ENCODE peak calls at places on chromosomes 16 and 17, in eight cellular contexts. One of them, this sample, is unnamed.

GRCh38 chr17:56230660-56231059 is 77.4 kb downstream of the ANKFN1 start:
- DNase-seq in astrocyte of the spinal cord: peak; percentile 32
- DNase-seq in pancreas: no peak
- DNase-seq in cardiac fibroblast: peak; percentile 7
- DNase-seq in fibroblast of the aortic adventitia: peak; percentile 91
- DNase-seq in left ventricle myocardium inferior: no peak
- DNase-seq in fibroblast of villous mesenchyme: peak; percentile 5
- DNase-seq in prostate gland: no peak
- DNase-seq in this sample: peak; percentile 83

GRCh38 chr17:75654176-75654575 is 12.8 kb downstream of the RECQL5 start:
- DNase-seq in astrocyte of the spinal cord: no peak
- DNase-seq in pancreas: no peak
- DNase-seq in cardiac fibroblast: peak; percentile 9
- DNase-seq in fibroblast of the aortic adventitia: no peak
- DNase-seq in left ventricle myocardium inferior: no peak
- DNase-seq in fibroblast of villous mesenchyme: peak; percentile 6
- DNase-seq in prostate gland: no peak
- DNase-seq in this sample: no peak

GRCh38 chr16:55912022-55912421 is 36.8 kb upstream of the CES5A start:
- DNase-seq in astrocyte of the spinal cord: no peak
- DNase-seq in pancreas: no peak
- DNase-seq in cardiac fibroblast: no peak
- DNase-seq in fibroblast of the aortic adventitia: no peak
- DNase-seq in left ventricle myocardium inferior: peak; percentile 60
- DNase-seq in fibroblast of villous mesenchyme: no peak
- DNase-seq in prostate gland: no peak
- DNase-seq in this sample: no peak

GRCh38 chr16:17404903-17405691 is 65.7 kb downstream of the XYLT1 start:
- DNase-seq in astrocyte of the spinal cord: peak; percentile 91
- DNase-seq in pancreas: peak; percentile 38
- DNase-seq in cardiac fibroblast: peak; percentile 76
- DNase-seq in fibroblast of the aortic adventitia: peak; percentile 94
- DNase-seq in left ventricle myocardium inferior: peak; percentile 61
- DNase-seq in fibroblast of villous mesenchyme: peak; percentile 75
- DNase-seq in prostate gland: no peak
- DNase-seq in this sample: peak; percentile 96

GRCh38 chr16:23729503-23730424 is 16.7 kb upstream of the ERN2 start:
- DNase-seq in astrocyte of the spinal cord: peak; percentile 17
- DNase-seq in pancreas: no peak
- DNase-seq in cardiac fibroblast: peak; percentile 56
- DNase-seq in fibroblast of the aortic adventitia: peak; percentile 56
- DNase-seq in left ventricle myocardium inferior: no peak
- DNase-seq in fibroblast of villous mesenchyme: peak; percentile 47
- DNase-seq in prostate gland: no peak
- DNase-seq in this sample: peak; percentile 36

GRCh38 chr16:79509221-79509631 is 91.3 kb downstream of the MAF start:
- DNase-seq in astrocyte of the spinal cord: no peak
- DNase-seq in pancreas: peak; percentile 18
- DNase-seq in cardiac fibroblast: no peak
- DNase-seq in fibroblast of the aortic adventitia: no peak
- DNase-seq in left ventricle myocardium inferior: peak; percentile 30
- DNase-seq in fibroblast of villous mesenchyme: no peak
- DNase-seq in prostate gland: peak; percentile 87
- DNase-seq in this sample: no peak

GRCh38 chr17:40168262-40168832 is 8.9 kb upstream of the RAPGEFL1 start:
- DNase-seq in astrocyte of the spinal cord: peak; percentile 65
- DNase-seq in pancreas: no peak
- DNase-seq in cardiac fibroblast: peak; percentile 83
- DNase-seq in fibroblast of the aortic adventitia: peak; percentile 85
- DNase-seq in left ventricle myocardium inferior: no peak
- DNase-seq in fibroblast of villous mesenchyme: peak; percentile 67
- DNase-seq in prostate gland: peak; percentile 36
- DNase-seq in this sample: peak; percentile 81

GRCh38 chr17:71022758-71023157 is 853.4 kb downstream of the KCNJ2 start:
- DNase-seq in astrocyte of the spinal cord: no peak
- DNase-seq in pancreas: no peak
- DNase-seq in cardiac fibroblast: no peak
- DNase-seq in fibroblast of the aortic adventitia: no peak
- DNase-seq in left ventricle myocardium inferior: no peak
- DNase-seq in fibroblast of villous mesenchyme: no peak
- DNase-seq in prostate gland: no peak
- DNase-seq in this sample: no peak

GRCh38 chr16:6684076-6684673 is 648.5 kb upstream of the RBFOX1 start:
- DNase-seq in astrocyte of the spinal cord: no peak
- DNase-seq in pancreas: no peak
- DNase-seq in cardiac fibroblast: peak; percentile 24
- DNase-seq in fibroblast of the aortic adventitia: no peak
- DNase-seq in left ventricle myocardium inferior: no peak
- DNase-seq in fibroblast of villous mesenchyme: peak; percentile 9
- DNase-seq in prostate gland: peak; percentile 10
- DNase-seq in this sample: no peak

GRCh38 chr17:79931517-79932309 is 92.5 kb upstream of the CBX4 start:
- DNase-seq in astrocyte of the spinal cord: no peak
- DNase-seq in pancreas: no peak
- DNase-seq in cardiac fibroblast: peak; percentile 63
- DNase-seq in fibroblast of the aortic adventitia: peak; percentile 58
- DNase-seq in left ventricle myocardium inferior: no peak
- DNase-seq in fibroblast of villous mesenchyme: no peak
- DNase-seq in prostate gland: no peak
- DNase-seq in this sample: no peak

GRCh38 chr16:1300664-1301476 is 8.6 kb upstream of the UBE2I start:
- DNase-seq in astrocyte of the spinal cord: peak; percentile 10
- DNase-seq in pancreas: peak; percentile 58
- DNase-seq in cardiac fibroblast: peak; percentile 50
- DNase-seq in fibroblast of the aortic adventitia: peak; percentile 32
- DNase-seq in left ventricle myocardium inferior: peak; percentile 66
- DNase-seq in fibroblast of villous mesenchyme: peak; percentile 38
- DNase-seq in prostate gland: peak; percentile 48
- DNase-seq in this sample: peak; percentile 34

GRCh38 chr17:35291802-35292201 is 48.9 kb downstream of the SLFN5 start:
- DNase-seq in astrocyte of the spinal cord: peak; percentile 16
- DNase-seq in pancreas: no peak
- DNase-seq in cardiac fibroblast: peak; percentile 92
- DNase-seq in fibroblast of the aortic adventitia: peak; percentile 67
- DNase-seq in left ventricle myocardium inferior: no peak
- DNase-seq in fibroblast of villous mesenchyme: peak; percentile 48
- DNase-seq in prostate gland: no peak
- DNase-seq in this sample: peak; percentile 87

GRCh38 chr17:2710804-2711607 is 558 bp downstream of the CLUH start:
- DNase-seq in astrocyte of the spinal cord: no peak
- DNase-seq in pancreas: peak; percentile 54
- DNase-seq in cardiac fibroblast: peak; percentile 19
- DNase-seq in fibroblast of the aortic adventitia: no peak
- DNase-seq in left ventricle myocardium inferior: no peak
- DNase-seq in fibroblast of villous mesenchyme: peak; percentile 33
- DNase-seq in prostate gland: no peak
- DNase-seq in this sample: no peak

GRCh38 chr16:81189100-81189664 is 49.3 kb upstream of the BCO1 start:
- DNase-seq in astrocyte of the spinal cord: no peak
- DNase-seq in pancreas: no peak
- DNase-seq in cardiac fibroblast: peak; percentile 45
- DNase-seq in fibroblast of the aortic adventitia: peak; percentile 96
- DNase-seq in left ventricle myocardium inferior: peak; percentile 85
- DNase-seq in fibroblast of villous mesenchyme: peak; percentile 89
- DNase-seq in prostate gland: no peak
- DNase-seq in this sample: peak; percentile 56

GRCh38 chr16:50306287-50306686 is 39.9 kb downstream of the ADCY7 start:
- DNase-seq in astrocyte of the spinal cord: no peak
- DNase-seq in pancreas: peak; percentile 8
- DNase-seq in cardiac fibroblast: no peak
- DNase-seq in fibroblast of the aortic adventitia: no peak
- DNase-seq in left ventricle myocardium inferior: no peak
- DNase-seq in fibroblast of villous mesenchyme: no peak
- DNase-seq in prostate gland: no peak
- DNase-seq in this sample: no peak

GRCh38 chr17:35786941-35787432 is 8.5 kb downstream of the MMP28 start:
- DNase-seq in astrocyte of the spinal cord: no peak
- DNase-seq in pancreas: no peak
- DNase-seq in cardiac fibroblast: peak; percentile 29
- DNase-seq in fibroblast of the aortic adventitia: no peak
- DNase-seq in left ventricle myocardium inferior: no peak
- DNase-seq in fibroblast of villous mesenchyme: peak; percentile 98
- DNase-seq in prostate gland: no peak
- DNase-seq in this sample: no peak

GRCh38 chr17:39197380-39198185 is at the start of gene CACNB1:
- DNase-seq in astrocyte of the spinal cord: peak; percentile 75
- DNase-seq in pancreas: peak; percentile 77
- DNase-seq in cardiac fibroblast: peak; percentile 73
- DNase-seq in fibroblast of the aortic adventitia: peak; percentile 62
- DNase-seq in left ventricle myocardium inferior: peak; percentile 82
- DNase-seq in fibroblast of villous mesenchyme: peak; percentile 76
- DNase-seq in prostate gland: peak; percentile 56
- DNase-seq in this sample: peak; percentile 69

GRCh38 chr16:78962457-78962929 is 638.0 kb downstream of the MAF start:
- DNase-seq in astrocyte of the spinal cord: no peak
- DNase-seq in pancreas: no peak
- DNase-seq in cardiac fibroblast: no peak
- DNase-seq in fibroblast of the aortic adventitia: no peak
- DNase-seq in left ventricle myocardium inferior: no peak
- DNase-seq in fibroblast of villous mesenchyme: no peak
- DNase-seq in prostate gland: no peak
- DNase-seq in this sample: no peak

GRCh38 chr17:45896803-45897693 is 2.7 kb downstream of the MAPT start:
- DNase-seq in astrocyte of the spinal cord: peak; percentile 0
- DNase-seq in pancreas: no peak
- DNase-seq in cardiac fibroblast: peak; percentile 17
- DNase-seq in fibroblast of the aortic adventitia: no peak
- DNase-seq in left ventricle myocardium inferior: no peak
- DNase-seq in fibroblast of villous mesenchyme: no peak
- DNase-seq in prostate gland: no peak
- DNase-seq in this sample: no peak

GRCh38 chr16:14308357-14308723 is 237.2 kb downstream of the MRTFB start:
- DNase-seq in astrocyte of the spinal cord: no peak
- DNase-seq in pancreas: no peak
- DNase-seq in cardiac fibroblast: no peak
- DNase-seq in fibroblast of the aortic adventitia: no peak
- DNase-seq in left ventricle myocardium inferior: no peak
- DNase-seq in fibroblast of villous mesenchyme: no peak
- DNase-seq in prostate gland: no peak
- DNase-seq in this sample: no peak

GRCh38 chr16:3797473-3797872 is 80.1 kb upstream of the TRAP1 start:
- DNase-seq in astrocyte of the spinal cord: no peak
- DNase-seq in pancreas: no peak
- DNase-seq in cardiac fibroblast: no peak
- DNase-seq in fibroblast of the aortic adventitia: no peak
- DNase-seq in left ventricle myocardium inferior: no peak
- DNase-seq in fibroblast of villous mesenchyme: no peak
- DNase-seq in prostate gland: no peak
- DNase-seq in this sample: no peak
- H3K4me3 ChIP-seq in astrocyte of the spinal cord: no peak overlapping the region
- H3K4me3 ChIP-seq in pancreas: no peak overlapping the region
- H3K4me3 ChIP-seq in cardiac fibroblast: no peak overlapping the region
- H3K4me3 ChIP-seq in fibroblast of the aortic adventitia: no peak overlapping the region
- H3K4me3 ChIP-seq in left ventricle myocardium inferior: no peak overlapping the region
- H3K4me3 ChIP-seq in fibroblast of villous mesenchyme: no peak overlapping the region
- H3K4me3 ChIP-seq in prostate gland: no peak overlapping the region
- H3K4me3 ChIP-seq in this sample: no peak overlapping the region

DNA sequence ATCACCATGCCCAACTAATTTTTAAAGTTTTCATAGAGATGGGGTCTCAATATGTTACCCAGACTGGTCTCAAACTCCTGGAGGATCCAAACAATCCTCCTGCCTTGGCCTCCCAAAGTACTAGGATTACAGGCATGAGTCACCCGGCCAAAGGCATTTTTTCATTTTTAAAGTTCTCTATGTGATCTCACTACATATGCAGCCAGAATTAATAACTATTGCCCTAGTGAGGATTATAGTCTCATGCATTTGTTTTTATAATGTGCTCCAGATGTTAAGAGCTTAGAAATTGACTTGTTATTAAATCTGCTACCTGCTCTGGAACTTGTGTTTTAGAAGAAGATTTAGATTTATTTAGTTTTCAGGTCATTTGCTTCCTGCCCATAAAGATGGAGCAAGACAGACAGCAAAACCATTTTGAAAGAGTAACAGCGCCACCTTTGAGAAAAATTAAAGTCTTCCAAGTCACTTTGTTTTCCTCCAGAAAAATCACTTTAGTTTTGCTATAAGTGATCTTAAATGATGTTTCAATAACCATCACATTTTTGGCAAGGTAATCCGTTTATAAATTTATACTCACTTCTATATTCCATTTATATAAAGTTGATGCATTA is 79.5 kb downstream of the CA4 start:
- DNase-seq in astrocyte of the spinal cord: peak; percentile 9
- DNase-seq in pancreas: no peak
- DNase-seq in cardiac fibroblast: peak; percentile 29
- DNase-seq in fibroblast of the aortic adventitia: peak; percentile 14
- DNase-seq in left ventricle myocardium inferior: no peak
- DNase-seq in fibroblast of villous mesenchyme: peak; percentile 17
- DNase-seq in prostate gland: no peak
- DNase-seq in this sample: peak; percentile 44
- TF ChIP-seq CTCF in astrocyte of the spinal cord: no peak
- TF ChIP-seq CTCF in pancreas: no peak
- TF ChIP-seq CTCF in cardiac fibroblast: no peak
- TF ChIP-seq CTCF in fibroblast of the aortic adventitia: no peak
- TF ChIP-seq CTCF in left ventricle myocardium inferior: no peak
- TF ChIP-seq CTCF in fibroblast of villous mesenchyme: no peak
- TF ChIP-seq CTCF in prostate gland: no peak
- TF ChIP-seq CTCF in this sample: peak; percentile 6

GRCh38 chr17:8110456-8110804 is 7.9 kb downstream of the ALOXE3 start:
- DNase-seq in astrocyte of the spinal cord: no peak
- DNase-seq in pancreas: no peak
- DNase-seq in cardiac fibroblast: no peak
- DNase-seq in fibroblast of the aortic adventitia: no peak
- DNase-seq in left ventricle myocardium inferior: no peak
- DNase-seq in fibroblast of villous mesenchyme: no peak
- DNase-seq in prostate gland: no peak
- DNase-seq in this sample: no peak
- H3K4me3 ChIP-seq in astrocyte of the spinal cord: no peak overlapping the region
- H3K4me3 ChIP-seq in pancreas: no peak overlapping the region
- H3K4me3 ChIP-seq in cardiac fibroblast: no peak overlapping the region
- H3K4me3 ChIP-seq in fibroblast of the aortic adventitia: no peak overlapping the region
- H3K4me3 ChIP-seq in left ventricle myocardium inferior: peak overlapping the region; percentile 36
- H3K4me3 ChIP-seq in fibroblast of villous mesenchyme: no peak overlapping the region
- H3K4me3 ChIP-seq in prostate gland: peak overlapping the region; percentile 24
- H3K4me3 ChIP-seq in this sample: no peak overlapping the region

GRCh38 chr16:84086996-84087395 is 29.7 kb downstream of the MBTPS1 start:
- DNase-seq in astrocyte of the spinal cord: no peak
- DNase-seq in pancreas: no peak
- DNase-seq in cardiac fibroblast: no peak
- DNase-seq in fibroblast of the aortic adventitia: no peak
- DNase-seq in left ventricle myocardium inferior: no peak
- DNase-seq in fibroblast of villous mesenchyme: no peak
- DNase-seq in prostate gland: no peak
- DNase-seq in this sample: no peak

GRCh38 chr16:84087461-84088151 is 29.1 kb downstream of the MBTPS1 start:
- DNase-seq in astrocyte of the spinal cord: no peak
- DNase-seq in pancreas: no peak
- DNase-seq in cardiac fibroblast: no peak
- DNase-seq in fibroblast of the aortic adventitia: no peak
- DNase-seq in left ventricle myocardium inferior: no peak
- DNase-seq in fibroblast of villous mesenchyme: no peak
- DNase-seq in prostate gland: no peak
- DNase-seq in this sample: no peak

GRCh38 chr16:84090212-84090611 is 26.5 kb downstream of the MBTPS1 start:
- DNase-seq in astrocyte of the spinal cord: no peak
- DNase-seq in pancreas: no peak
- DNase-seq in cardiac fibroblast: no peak
- DNase-seq in fibroblast of the aortic adventitia: no peak
- DNase-seq in left ventricle myocardium inferior: no peak
- DNase-seq in fibroblast of villous mesenchyme: no peak
- DNase-seq in prostate gland: no peak
- DNase-seq in this sample: no peak

GRCh38 chr16:84086357-84086756 is 30.4 kb downstream of the MBTPS1 start:
- DNase-seq in astrocyte of the spinal cord: no peak
- DNase-seq in pancreas: no peak
- DNase-seq in cardiac fibroblast: no peak
- DNase-seq in fibroblast of the aortic adventitia: no peak
- DNase-seq in left ventricle myocardium inferior: peak; percentile 77
- DNase-seq in fibroblast of villous mesenchyme: no peak
- DNase-seq in prostate gland: no peak
- DNase-seq in this sample: no peak

GRCh38 chr16:84088695-84089395 is 27.9 kb downstream of the MBTPS1 start:
- DNase-seq in astrocyte of the spinal cord: no peak
- DNase-seq in pancreas: no peak
- DNase-seq in cardiac fibroblast: no peak
- DNase-seq in fibroblast of the aortic adventitia: no peak
- DNase-seq in left ventricle myocardium inferior: peak; percentile 69
- DNase-seq in fibroblast of villous mesenchyme: no peak
- DNase-seq in prostate gland: no peak
- DNase-seq in this sample: peak; percentile 3
- TF ChIP-seq CTCF in astrocyte of the spinal cord: no peak
- TF ChIP-seq CTCF in pancreas: no peak
- TF ChIP-seq CTCF in cardiac fibroblast: no peak
- TF ChIP-seq CTCF in fibroblast of the aortic adventitia: no peak
- TF ChIP-seq CTCF in left ventricle myocardium inferior: peak; percentile 44
- TF ChIP-seq CTCF in fibroblast of villous mesenchyme: no peak
- TF ChIP-seq CTCF in prostate gland: peak; percentile 14
- TF ChIP-seq CTCF in this sample: no peak

This sample was measured in AG10803.